ENCODE peak calls at places on chromosomes 6 and 20, in five cellular contexts. L is DND-41, T is IMR-90, W is H9, V is astrocyte. S is an unnamed sample. For H3K4me1, the result is how much of the 10 kb centered on the place peaks cover.

GRCh38 chr20:24493661-24494459 is 24.4 kb downstream of the SYNDIG1 start:
- DNase-seq in W (peak), L (no peak), T (no peak), V (no peak), S (no peak)

GRCh38 chr6:159043236-159043635 is 1.6 kb downstream of the TAGAP start:
- DNase-seq in W (no peak), L (peak), T (no peak), V (no peak), S (no peak)

GRCh38 chr20:23126281-23127061 is 40.3 kb upstream of the CD93 start:
- DNase-seq in L (peak), T (no peak), W (no peak), V (no peak), S (no peak)

GRCh38 chr6:72466971-72467566 is 154.8 kb upstream of the KCNQ5 start:
- DNase-seq in L (no peak), V (no peak), W (no peak), T (no peak), S (no peak)

GRCh38 chr20:12207875-12208274 is 290.2 kb downstream of the BTBD3 start:
- DNase-seq in T (peak), L (peak), W (peak), V (peak), S (no peak)

GRCh38 chr20:38165089-38165965 is at the start of gene TGM2:
- DNase-seq in T (peak), V (no peak), W (peak), L (no peak), S (no peak)

GRCh38 chr6:53917464-53917842 is 122.6 kb downstream of the LRRC1 start:
- DNase-seq in W (no peak), V (no peak), L (no peak), T (no peak), S (no peak)

GRCh38 chr20:17910828-17911294 is 57.7 kb downstream of the SNX5 start:
- DNase-seq in T (peak), V (peak), L (no peak), W (no peak), S (no peak)

GRCh38 chr6:49693512-49693911 is 19.8 kb downstream of the CRISP2 start:
- DNase-seq in L (no peak), W (no peak), V (no peak), T (no peak), S (no peak)

GRCh38 chr6:156865019-156865629 is 87.9 kb downstream of the ARID1B start:
- DNase-seq in L (no peak), V (no peak), T (peak), W (no peak), S (no peak)

GRCh38 chr6:160190974-160191373 is 67.6 kb downstream of the SLC22A2 start:
- DNase-seq in W (no peak), V (no peak), T (no peak), L (no peak), S (no peak)

GRCh38 chr6:12875061-12875460 is 158.5 kb downstream of the PHACTR1 start:
- DNase-seq in L (no peak), T (no peak), W (no peak), V (peak), S (no peak)

GRCh38 chr6:95601133-95601532 is 23.8 kb downstream of the MANEA start:
- DNase-seq in V (no peak), W (no peak), L (no peak), T (peak), S (no peak)

GRCh38 chr6:139313229-139313628 is 21.4 kb upstream of the TXLNB start:
- DNase-seq in W (peak), T (no peak), V (no peak), L (no peak), S (no peak)

GRCh38 chr6:139311826-139312225 is 20.0 kb upstream of the TXLNB start:
- DNase-seq in L (no peak), W (no peak), V (no peak), T (peak), S (no peak)

GRCh38 chr6:139313784-139314545 is 22.2 kb upstream of the TXLNB start:
- DNase-seq in W (peak), L (no peak), V (no peak), T (peak), S (no peak)

DNA sequence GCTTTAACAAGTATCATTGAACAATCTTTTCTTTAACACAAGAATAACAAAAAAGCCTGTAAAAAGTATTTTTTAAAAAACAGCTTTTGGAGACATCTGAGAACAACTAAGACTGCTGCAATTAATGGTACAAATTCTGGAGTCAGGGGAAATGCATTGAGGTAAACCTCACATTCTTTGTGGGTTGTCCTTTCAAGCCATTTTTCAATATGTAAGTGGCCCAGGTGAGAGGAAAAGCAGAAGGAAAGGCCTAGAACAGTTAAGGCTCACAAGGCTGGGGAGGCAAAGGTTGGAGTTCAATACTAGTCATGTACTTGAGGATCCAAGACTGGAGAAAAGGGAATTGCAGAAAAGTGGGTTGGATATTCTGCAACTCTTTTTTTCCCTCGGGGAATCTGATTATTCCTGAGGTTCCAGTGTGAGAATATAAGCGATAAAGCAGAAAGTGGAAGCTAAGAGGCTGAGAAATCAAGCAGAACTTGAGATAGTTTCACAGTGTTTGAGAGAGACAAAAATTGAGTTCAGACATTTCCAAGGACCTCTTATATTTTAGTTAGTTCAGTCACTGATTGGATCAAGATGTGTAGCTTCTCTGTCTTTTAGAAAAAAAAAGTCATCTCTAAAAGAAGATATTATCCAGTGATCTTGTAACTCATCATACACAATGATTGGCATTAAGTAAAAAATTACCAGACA is 25.0 kb upstream of the TXLNB start:
- DNase-seq in L (no peak), V (no peak), T (no peak), W (no peak), S (no peak)
- H3K4me2 ChIP-seq in L (no peak), V (no peak), T (no peak), W (no peak), S (no peak)

GRCh38 chr20:31663838-31664695 is 26.4 kb downstream of the COX4I2 start:
- DNase-seq in W (no peak), T (no peak), L (no peak), V (no peak), S (no peak)

GRCh38 chr20:31661625-31662371 is 24.1 kb downstream of the COX4I2 start:
- DNase-seq in V (peak), L (peak), T (peak), W (peak), S (no peak)

GRCh38 chr20:31664696-31665354 is 27.1 kb downstream of the COX4I2 start:
- DNase-seq in V (no peak), L (no peak), T (no peak), W (no peak), S (no peak)

GRCh38 chr20:31662372-31662854 is 24.7 kb downstream of the COX4I2 start:
- DNase-seq in W (no peak), V (no peak), L (no peak), T (no peak), S (no peak)

GRCh38 chr20:31663524-31663837 is 25.8 kb downstream of the COX4I2 start:
- DNase-seq in V (no peak), W (no peak), L (no peak), T (no peak), S (no peak)
- H3K4me1 ChIP-seq in V (under half), W (under half), L (half or more), T (under half), S (under half)

GRCh38 chr20:53927990-53928389 is 142.4 kb downstream of the BCAS1 start:
- DNase-seq in V (no peak), T (no peak), W (no peak), L (no peak), S (no peak)

GRCh38 chr20:53923745-53924369 is 146.5 kb downstream of the BCAS1 start:
- DNase-seq in W (no peak), V (no peak), T (no peak), L (no peak), S (no peak)

GRCh38 chr20:53926428-53927028 is 143.9 kb downstream of the BCAS1 start:
- DNase-seq in V (peak), T (peak), W (no peak), L (no peak), S (peak)

GRCh38 chr20:53922901-53923314 is 147.5 kb downstream of the BCAS1 start:
- DNase-seq in W (no peak), T (no peak), L (no peak), V (no peak), S (no peak)

GRCh38 chr20:53925651-53926401 is 144.6 kb downstream of the BCAS1 start:
- DNase-seq in L (no peak), V (no peak), T (no peak), W (no peak), S (no peak)
- H3K9ac ChIP-seq in L (no peak), V (peak), T (no peak), W (no peak), S (peak)

DNA sequence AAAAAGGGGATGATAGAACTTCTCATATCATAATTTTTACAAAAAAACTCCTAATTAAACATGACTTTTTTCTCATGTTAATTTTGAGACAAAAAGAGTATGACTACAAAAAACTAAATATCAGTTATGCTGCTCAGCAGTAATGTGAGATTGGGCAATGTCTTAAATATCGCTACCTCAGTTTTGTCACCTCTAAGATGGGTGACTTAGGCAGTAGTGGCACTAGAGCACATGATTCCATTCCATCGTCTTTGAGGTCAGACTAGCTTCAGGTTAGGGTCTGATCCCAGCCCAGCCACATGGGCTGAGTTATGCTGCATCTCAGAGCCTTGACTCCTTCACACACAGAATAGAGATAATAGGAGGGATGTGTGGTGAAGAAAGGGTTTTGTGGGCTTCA is 11.0 kb downstream of the DCBLD1 start:
- DNase-seq in L (no peak), T (no peak), W (no peak), V (no peak), S (no peak)
- H3K4me2 ChIP-seq in L (no peak), T (peak), W (no peak), V (peak), S (no peak)

GRCh38 chr6:125432968-125433367 is 131.2 kb upstream of the HDDC2 start:
- DNase-seq in T (no peak), V (no peak), W (no peak), L (no peak), S (no peak)
- H3K4me1 ChIP-seq in T (under half), V (under half), W (under half), L (under half), S (under half)

GRCh38 chr20:1934162-1934561 is 39.0 kb downstream of the SIRPA start:
- DNase-seq in V (peak), T (peak), W (no peak), L (no peak), S (no peak)
- H3K9ac ChIP-seq in V (no peak), T (no peak), W (no peak), L (no peak), S (no peak)

GRCh38 chr6:52512199-52512598 is 64.7 kb downstream of the TRAM2 start:
- DNase-seq in V (peak), W (no peak), L (no peak), T (peak), S (no peak)

GRCh38 chr6:52511572-52512151 is 65.2 kb downstream of the TRAM2 start:
- DNase-seq in L (no peak), T (peak), V (peak), W (no peak), S (no peak)

GRCh38 chr6:52510213-52510562 is 66.7 kb downstream of the TRAM2 start:
- DNase-seq in L (no peak), V (no peak), T (no peak), W (no peak), S (no peak)

GRCh38 chr6:52509281-52510212 is 67.3 kb downstream of the TRAM2 start:
- DNase-seq in V (peak), L (no peak), W (no peak), T (no peak), S (no peak)

DNA sequence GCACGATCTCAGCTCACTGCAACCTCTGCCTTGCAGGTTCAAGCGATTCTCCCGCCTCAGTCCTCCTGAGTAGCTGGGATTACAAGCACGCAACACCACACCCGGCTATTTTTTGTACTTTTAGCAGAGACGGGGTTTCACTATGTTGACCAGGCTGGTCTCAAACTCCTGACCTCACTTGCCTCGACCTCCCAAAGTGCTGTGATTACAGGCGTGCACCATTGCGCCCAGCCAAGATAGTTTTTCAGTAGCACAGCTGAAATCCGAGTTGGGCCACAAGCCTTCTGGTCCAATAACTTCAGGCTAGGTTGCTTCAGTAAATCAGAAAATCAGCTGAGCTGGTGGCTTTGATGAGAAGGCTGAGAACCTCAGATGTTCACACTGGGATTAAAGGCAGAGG is 65.7 kb downstream of the TRAM2 start:
- DNase-seq in V (no peak), L (no peak), W (no peak), T (no peak), S (no peak)
- H3K4me2 ChIP-seq in V (peak), L (no peak), W (no peak), T (no peak), S (no peak)

GRCh38 chr6:169865346-169866139 is 114.1 kb downstream of the ERMARD start:
- DNase-seq in T (no peak), V (no peak), L (no peak), W (no peak), S (no peak)

GRCh38 chr6:169863149-169863525 is 111.7 kb downstream of the ERMARD start:
- DNase-seq in W (no peak), V (no peak), T (no peak), L (no peak), S (no peak)

GRCh38 chr6:169864148-169865030 is 113.0 kb downstream of the ERMARD start:
- DNase-seq in V (no peak), W (no peak), L (peak), T (no peak), S (no peak)

GRCh38 chr6:169862464-169863148 is 111.2 kb downstream of the ERMARD start:
- DNase-seq in L (no peak), W (no peak), V (no peak), T (no peak), S (no peak)

GRCh38 chr6:169863710-169864109 is 112.3 kb downstream of the ERMARD start:
- DNase-seq in T (no peak), W (no peak), V (no peak), L (no peak), S (no peak)
- H3K4me1 ChIP-seq in T (under half), W (under half), V (under half), L (under half), S (under half)

DNA sequence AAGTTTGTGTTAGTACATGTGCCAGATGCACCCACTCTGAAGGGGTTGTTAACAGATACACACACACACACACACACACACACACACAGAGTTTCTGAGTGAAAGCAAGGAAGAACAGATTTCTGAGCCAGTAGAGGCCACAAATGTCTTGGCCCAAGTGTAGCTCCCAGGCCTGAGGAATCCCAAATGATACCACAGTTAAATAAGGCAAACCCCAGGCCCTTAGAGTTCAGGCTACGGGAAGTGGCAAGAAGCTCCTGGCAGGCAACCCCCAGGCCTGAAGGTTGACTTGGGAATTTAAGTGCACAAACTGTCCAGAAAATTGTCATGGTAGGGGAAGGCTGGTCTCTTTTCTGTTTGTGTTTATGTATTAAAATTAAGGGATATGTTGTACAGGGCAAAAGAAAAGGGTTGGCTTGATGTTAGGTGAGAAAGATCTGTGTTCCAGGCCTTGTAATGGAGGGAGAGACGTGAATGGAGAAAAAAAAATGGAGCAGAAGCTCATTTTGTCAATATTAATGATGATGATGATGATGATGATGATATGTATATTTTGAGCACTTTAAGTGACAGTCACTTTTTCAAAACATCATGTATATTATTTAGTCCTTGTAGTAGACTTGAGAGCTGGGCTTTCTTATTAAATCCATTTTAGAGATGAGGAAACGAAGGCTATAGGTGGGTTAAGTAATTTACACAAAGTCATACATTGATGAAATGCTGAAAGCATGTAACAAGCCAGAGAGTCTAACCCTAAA is 317.0 kb upstream of the JAG1 start:
- DNase-seq in T (no peak), V (no peak), W (no peak), L (no peak), S (no peak)
- H3K9ac ChIP-seq in T (no peak), V (no peak), W (no peak), L (no peak), S (no peak)

GRCh38 chr20:4113546-4113945 is 98.2 kb upstream of the RNF24 start:
- DNase-seq in T (no peak), V (no peak), W (no peak), L (no peak), S (no peak)
- H3K4me2 ChIP-seq in T (no peak), V (no peak), W (no peak), L (no peak), S (no peak)

S was measured in keratinocyte.